ENCODE peak calls at places on chromosomes 5 and 9, in four cellular contexts. B, U, T and N are unnamed samples.

GRCh38 chr9:37908283-37908682 is 4.4 kb upstream of the SLC25A51 start:
- DNase-seq in U (no peak), B (no peak), T (no peak), N (no peak)

GRCh38 chr5:130323804-130324454 is 419.7 kb downstream of the CHSY3 start:
- DNase-seq in B (no peak), U (no peak), T (peak), N (no peak)

GRCh38 chr9:110058304-110058953 is 149.5 kb downstream of the C9orf152 start:
- DNase-seq in U (no peak), B (no peak), T (no peak), N (peak)

GRCh38 chr5:61535828-61536227 is 203.8 kb downstream of the ZSWIM6 start:
- DNase-seq in T (no peak), U (no peak), B (no peak), N (no peak)

GRCh38 chr9:13932472-13933267 is 381.3 kb downstream of the NFIB start:
- DNase-seq in U (no peak), T (no peak), B (no peak), N (no peak)

GRCh38 chr9:3401556-3401955 is 124.2 kb downstream of the RFX3 start:
- DNase-seq in T (no peak), U (no peak), B (no peak), N (no peak)

GRCh38 chr5:175290379-175290778 is 153.6 kb downstream of the DRD1 start:
- DNase-seq in B (no peak), T (no peak), U (no peak), N (no peak)

GRCh38 chr9:94867281-94867841 is 140.9 kb downstream of the AOPEP start:
- DNase-seq in B (no peak), T (no peak), U (no peak), N (no peak)

GRCh38 chr9:94950040-94950732 is 223.7 kb downstream of the AOPEP start:
- DNase-seq in B (no peak), U (no peak), T (no peak), N (no peak)